ENCODE peak calls at places on chromosomes 5 and 9, in ten cellular contexts. W is kidney; S is cardiac muscle cell; X is RWPE2; O is CD4-positive, alpha-beta memory T cell; A is fibroblast of lung; R is H7; L is left lung; I is OCI-LY7; N is sigmoid colon. F is an unnamed sample. For H3K36me3, the result is how much of the 10 kb centered on the place peaks cover.

GRCh38 chr5:103866169-103866568 is 303.6 kb upstream of the NUDT12 start:
- DNase-seq in W (no peak), S (no peak), X (no peak), O (no peak), A (peak), R (no peak), L (no peak), I (no peak), N (no peak), F (no peak)

GRCh38 chr9:136483589-136484152 is 831 bp upstream of the SEC16A start:
- DNase-seq in W (peak), S (peak), X (peak), O (no peak), A (peak), R (peak), L (peak), I (peak), N (peak), F (peak)

GRCh38 chr9:90956026-90956810 is 154.6 kb downstream of the SYK start:
- DNase-seq in W (no peak), S (no peak), X (peak), O (no peak), A (no peak), R (no peak), L (no peak), I (no peak), N (peak), F (no peak)

GRCh38 chr5:112407666-112408065 is 11.4 kb downstream of the EPB41L4A start:
- DNase-seq in W (no peak), S (no peak), X (no peak), O (no peak), A (no peak), R (no peak), L (no peak), I (no peak), N (no peak), F (no peak)

GRCh38 chr9:92480332-92480771 is 2.0 kb downstream of the ASPN start:
- DNase-seq in W (no peak), S (no peak), X (no peak), O (no peak), A (peak), R (no peak), L (no peak), I (no peak), N (no peak), F (no peak)

GRCh38 chr9:81874926-81875325 is 53.3 kb upstream of the SPATA31D4 start:
- DNase-seq in W (no peak), S (peak), X (no peak), O (no peak), A (peak), R (no peak), L (no peak), I (no peak), N (no peak), F (no peak)

GRCh38 chr5:14108170-14108996 is 34.8 kb upstream of the TRIO start:
- DNase-seq in W (no peak), S (peak), X (no peak), O (peak), A (peak), R (peak), L (no peak), I (peak), N (peak), F (no peak)

GRCh38 chr5:72338810-72339209 is 18.6 kb downstream of the PTCD2 start:
- DNase-seq in W (no peak), S (no peak), X (no peak), O (no peak), A (no peak), R (no peak), L (no peak), I (no peak), N (no peak), F (no peak)

GRCh38 chr9:16207161-16207560 is 654.3 kb downstream of the CCDC171 start:
- DNase-seq in W (no peak), S (peak), X (no peak), O (no peak), A (peak), R (peak), L (no peak), I (no peak), N (peak), F (no peak)

GRCh38 chr5:61974680-61975079 is 331.3 kb upstream of the KIF2A start:
- DNase-seq in W (no peak), S (no peak), X (no peak), O (no peak), A (no peak), R (no peak), L (no peak), I (no peak), N (no peak), F (no peak)

GRCh38 chr9:127693697-127694096 is 13.1 kb upstream of the CFAP157 start:
- DNase-seq in W (no peak), S (no peak), X (no peak), O (no peak), A (no peak), R (no peak), L (no peak), I (no peak), N (no peak), F (no peak)

GRCh38 chr5:9361835-9362234 is 184.0 kb downstream of the SEMA5A start:
- DNase-seq in W (no peak), S (peak), X (no peak), O (peak), A (peak), R (peak), L (no peak), I (peak), N (no peak), F (peak)

GRCh38 chr5:101679816-101680215 is 616.3 kb downstream of the SLCO4C1 start:
- DNase-seq in W (no peak), S (peak), X (no peak), O (no peak), A (peak), R (no peak), L (no peak), I (no peak), N (no peak), F (no peak)

GRCh38 chr9:109561137-109561536 is 63.0 kb upstream of the PTPN3 start:
- DNase-seq in W (no peak), S (no peak), X (no peak), O (no peak), A (no peak), R (no peak), L (no peak), I (no peak), N (no peak), F (no peak)

GRCh38 chr9:87428659-87429058 is 69.0 kb upstream of the DAPK1 start:
- DNase-seq in W (no peak), S (no peak), X (no peak), O (no peak), A (no peak), R (no peak), L (no peak), I (no peak), N (no peak), F (no peak)

GRCh38 chr5:173458819-173459218 is 130.6 kb upstream of the STC2 start:
- DNase-seq in W (no peak), S (peak), X (no peak), O (no peak), A (peak), R (no peak), L (no peak), I (no peak), N (no peak), F (no peak)

GRCh38 chr9:33818832-33819500 is 2.0 kb downstream of the UBE2R2 start:
- DNase-seq in W (no peak), S (peak), X (no peak), O (no peak), A (peak), R (no peak), L (no peak), I (no peak), N (no peak), F (no peak)

GRCh38 chr5:76082790-76083554 is at the start of gene SV2C:
- DNase-seq in W (peak), S (peak), X (no peak), O (no peak), A (no peak), R (peak), L (peak), I (no peak), N (no peak), F (no peak)

GRCh38 chr5:178372091-178372695 is 139.6 kb upstream of the PHYKPL start:
- DNase-seq in W (peak), S (no peak), X (peak), O (no peak), A (no peak), R (no peak), L (no peak), I (no peak), N (no peak), F (no peak)

GRCh38 chr5:117318528-117318927 is 743.9 kb upstream of the SEMA6A start:
- DNase-seq in W (no peak), S (no peak), X (no peak), O (no peak), A (no peak), R (peak), L (no peak), I (no peak), N (no peak), F (no peak)

GRCh38 chr5:80186634-80187033 is 69.2 kb downstream of the SERINC5 start:
- DNase-seq in W (no peak), S (peak), X (no peak), O (peak), A (peak), R (no peak), L (peak), I (peak), N (no peak), F (no peak)

GRCh38 chr9:127520941-127521918 is 69.9 kb downstream of the LRSAM1 start:
- DNase-seq in W (peak), S (peak), X (peak), O (no peak), A (peak), R (peak), L (peak), I (no peak), N (no peak), F (no peak)

GRCh38 chr9:35696520-35697215 is 6.9 kb upstream of the TPM2 start:
- DNase-seq in W (peak), S (peak), X (no peak), O (peak), A (peak), R (peak), L (no peak), I (peak), N (peak), F (peak)

GRCh38 chr9:137866226-137867141 is 11.1 kb upstream of the CACNA1B start:
- DNase-seq in W (no peak), S (no peak), X (no peak), O (no peak), A (no peak), R (no peak), L (no peak), I (no peak), N (no peak), F (no peak)

GRCh38 chr9:123569343-123569694 is 213.3 kb downstream of the CRB2 start:
- DNase-seq in W (no peak), S (no peak), X (no peak), O (no peak), A (no peak), R (no peak), L (no peak), I (no peak), N (no peak), F (no peak)

GRCh38 chr5:173326501-173326960 is 1.7 kb downstream of the STC2 start:
- DNase-seq in W (no peak), S (peak), X (no peak), O (no peak), A (peak), R (peak), L (no peak), I (no peak), N (no peak), F (no peak)

GRCh38 chr5:146081685-146082084 is 23.7 kb downstream of the PLAC8L1 start:
- DNase-seq in W (no peak), S (peak), X (no peak), O (no peak), A (no peak), R (no peak), L (no peak), I (no peak), N (no peak), F (no peak)

GRCh38 chr5:146079695-146080361 is 25.5 kb downstream of the PLAC8L1 start:
- DNase-seq in W (no peak), S (peak), X (no peak), O (no peak), A (peak), R (no peak), L (no peak), I (no peak), N (no peak), F (no peak)

GRCh38 chr5:146084376-146084775 is 21.0 kb downstream of the PLAC8L1 start:
- DNase-seq in W (no peak), S (no peak), X (no peak), O (no peak), A (no peak), R (no peak), L (no peak), I (no peak), N (no peak), F (no peak)

GRCh38 chr5:146078566-146078965 is 26.8 kb downstream of the PLAC8L1 start:
- DNase-seq in W (no peak), S (no peak), X (no peak), O (no peak), A (no peak), R (peak), L (no peak), I (no peak), N (no peak), F (no peak)

DNA sequence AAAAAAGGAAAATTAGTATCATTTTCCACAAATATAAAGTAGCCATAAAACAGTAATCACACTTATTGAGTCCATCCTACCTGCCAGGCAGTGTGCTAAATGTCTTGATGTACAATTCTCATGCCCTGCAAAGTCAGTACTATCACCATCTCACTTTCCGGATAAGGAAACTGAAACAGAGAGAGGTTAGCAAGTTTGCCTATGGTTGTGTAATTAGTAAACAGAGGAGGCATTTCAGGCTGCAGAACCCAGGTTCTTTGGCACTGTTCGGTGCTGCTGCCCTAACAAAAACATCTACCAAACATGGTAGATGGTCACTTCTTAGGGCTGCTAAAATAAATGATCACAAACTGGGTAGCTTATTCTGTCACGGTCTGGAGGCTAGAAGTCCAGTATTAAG is 22.6 kb downstream of the PLAC8L1 start:
- DNase-seq in W (no peak), S (no peak), X (no peak), O (no peak), A (no peak), R (no peak), L (no peak), I (no peak), N (no peak), F (no peak)
- H3K4me3 ChIP-seq in W (no peak), S (no peak), X (no peak), O (no peak), A (no peak), R (no peak), L (no peak), I (no peak), N (no peak), F (no peak)

DNA sequence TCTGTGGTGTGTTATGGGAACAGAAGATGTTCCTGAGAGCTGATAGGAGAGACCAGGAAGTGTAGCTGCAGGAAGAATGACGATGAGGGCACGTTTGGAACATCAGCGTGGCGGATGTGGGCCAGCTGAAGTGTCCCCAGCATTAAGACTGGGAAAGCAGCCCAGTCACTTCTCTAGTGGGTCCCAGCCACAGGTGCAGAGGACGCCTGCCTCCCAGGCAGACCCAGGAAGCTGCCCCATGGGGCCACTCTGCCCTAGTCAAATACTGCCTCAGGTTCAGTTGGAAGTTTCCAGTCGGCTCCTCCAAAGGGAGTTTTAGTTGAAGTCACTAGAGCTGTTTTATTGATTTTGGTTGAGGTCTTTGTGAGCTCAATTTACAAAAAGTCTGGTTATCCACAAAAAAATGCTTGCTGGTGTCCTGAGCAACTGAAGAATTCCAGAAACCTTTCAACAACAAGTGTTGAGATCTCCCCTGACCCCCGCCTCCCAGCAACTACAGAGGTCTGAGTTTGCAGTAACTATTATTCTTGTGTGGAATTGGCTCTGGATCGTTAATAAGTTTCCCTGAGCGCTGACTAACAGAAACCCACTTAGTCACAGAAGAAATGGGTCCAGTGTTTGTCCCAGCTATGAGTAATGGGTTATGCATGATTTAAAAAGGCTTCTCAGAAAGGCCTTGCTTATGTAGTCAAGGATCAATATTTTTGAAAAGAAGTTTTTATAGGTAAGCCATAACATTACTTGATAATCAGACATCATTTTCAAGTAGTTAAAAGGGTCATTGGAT is 294.1 kb downstream of the FANCC start:
- DNase-seq in W (no peak), S (peak), X (no peak), O (no peak), A (peak), R (no peak), L (no peak), I (no peak), N (no peak), F (no peak)
- H3K36me3 ChIP-seq in W (under half), S (under half), X (half or more), O (under half), A (under half), R (under half), L (under half), I (under half), N (under half), F (under half)

GRCh38 chr5:134135091-134135655 is 20.7 kb downstream of the TCF7 start:
- DNase-seq in W (no peak), S (no peak), X (no peak), O (no peak), A (no peak), R (no peak), L (peak), I (no peak), N (peak), F (no peak)
- H3K4me3 ChIP-seq in W (no peak), S (no peak), X (no peak), O (no peak), A (no peak), R (no peak), L (no peak), I (no peak), N (no peak), F (no peak)

DNA sequence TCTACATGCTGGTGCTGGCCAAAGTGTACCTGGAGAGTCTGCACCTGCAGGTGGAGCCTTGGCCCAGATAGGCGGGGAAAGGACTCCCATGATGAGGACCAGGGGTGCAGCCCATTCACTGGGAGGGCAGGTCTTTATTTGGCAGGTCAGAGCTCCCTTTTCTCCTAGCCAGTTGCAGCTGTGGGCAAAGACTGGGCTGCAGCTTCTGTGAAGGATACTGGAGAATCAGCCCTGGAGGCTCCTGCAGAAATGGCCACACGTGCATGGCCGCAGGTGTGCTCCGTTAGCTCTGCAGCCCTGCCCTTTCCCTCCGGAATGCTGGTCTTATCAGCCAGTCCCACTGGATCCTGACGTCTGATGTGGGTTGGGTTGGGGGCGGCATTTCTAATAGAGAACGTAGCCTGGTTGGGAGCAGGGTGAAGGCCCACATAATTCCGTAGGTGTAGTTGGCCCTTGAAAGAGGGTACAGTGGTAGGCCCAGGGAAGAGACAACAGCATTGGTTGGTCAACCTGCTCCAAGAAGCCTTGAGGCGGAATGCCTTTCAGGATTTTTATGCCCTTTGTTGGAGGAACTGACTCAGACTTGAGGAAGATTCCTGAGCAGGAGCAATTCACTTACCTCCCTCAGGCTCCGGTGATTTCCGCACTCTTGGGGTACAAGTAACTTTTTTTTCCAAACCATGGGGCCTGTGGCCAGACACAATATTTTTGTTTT is 22.0 kb upstream of the TIFAB start:
- DNase-seq in W (peak), S (no peak), X (peak), O (no peak), A (no peak), R (no peak), L (no peak), I (no peak), N (peak), F (no peak)
- H3K36me3 ChIP-seq in W (under half), S (under half), X (under half), O (under half), A (under half), R (under half), L (under half), I (under half), N (under half), F (under half)

GRCh38 chr9:7009065-7009464 is 251.3 kb downstream of the KDM4C start:
- DNase-seq in W (no peak), S (no peak), X (no peak), O (no peak), A (no peak), R (no peak), L (no peak), I (no peak), N (no peak), F (no peak)
- H3K4me3 ChIP-seq in W (no peak), S (no peak), X (no peak), O (no peak), A (no peak), R (no peak), L (no peak), I (no peak), N (no peak), F (no peak)

DNA sequence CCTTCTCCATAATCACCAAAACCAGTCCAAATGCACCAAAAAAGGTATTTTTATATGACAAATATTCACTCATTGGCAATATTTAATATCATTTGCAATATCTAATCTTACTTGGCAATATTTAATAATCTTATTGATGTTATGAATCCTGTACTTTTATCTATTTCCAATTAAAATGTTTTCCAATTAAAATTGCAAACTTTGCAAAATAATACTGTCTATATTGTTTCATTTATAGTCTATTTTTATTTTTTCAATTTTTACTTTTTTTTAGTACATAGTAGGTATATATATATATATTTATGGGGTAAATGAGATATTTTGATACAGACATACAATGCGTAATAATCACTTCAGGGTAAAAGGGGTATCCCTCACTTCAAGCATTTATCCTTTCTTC is 109.9 kb downstream of the AGTPBP1 start:
- DNase-seq in W (no peak), S (no peak), X (no peak), O (no peak), A (no peak), R (no peak), L (no peak), I (no peak), N (no peak), F (no peak)
- H3K36me3 ChIP-seq in W (under half), S (under half), X (under half), O (under half), A (under half), R (under half), L (under half), I (under half), N (under half), F (under half)

F was measured in effector memory CD4-positive, alpha-beta T cell.